ENCODE peak calls at places on chromosome 18, in five cellular contexts. One of them, this sample, is unnamed.

GRCh38 chr18:67932261-67932660 is 415.7 kb upstream of the DSEL start:
- DNase-seq in substantia nigra: no peak
- DNase-seq in caudate nucleus: no peak
- DNase-seq in ecto neural progenitor cell: no peak
- DNase-seq in HepG2: no peak
- DNase-seq in this sample: no peak

GRCh38 chr18:6747646-6748045 is 18.1 kb downstream of the ARHGAP28 start:
- DNase-seq in substantia nigra: no peak
- DNase-seq in caudate nucleus: no peak
- DNase-seq in ecto neural progenitor cell: no peak
- DNase-seq in HepG2: no peak
- DNase-seq in this sample: no peak

GRCh38 chr18:31093880-31094279 is 8.3 kb downstream of the DSC2 start:
- DNase-seq in substantia nigra: no peak
- DNase-seq in caudate nucleus: no peak
- DNase-seq in ecto neural progenitor cell: no peak
- DNase-seq in HepG2: no peak
- DNase-seq in this sample: no peak

GRCh38 chr18:37422116-37422515 is 143.5 kb downstream of the CELF4 start:
- DNase-seq in substantia nigra: no peak
- DNase-seq in caudate nucleus: no peak
- DNase-seq in ecto neural progenitor cell: no peak
- DNase-seq in HepG2: no peak
- DNase-seq in this sample: no peak

GRCh38 chr18:8695932-8696510 is 9.3 kb upstream of the MTCL1 start:
- DNase-seq in substantia nigra: no peak
- DNase-seq in caudate nucleus: no peak
- DNase-seq in ecto neural progenitor cell: no peak
- DNase-seq in HepG2: no peak
- DNase-seq in this sample: no peak

GRCh38 chr18:64717026-64717425 is 568.1 kb upstream of the LINC00305 start:
- DNase-seq in substantia nigra: no peak
- DNase-seq in caudate nucleus: no peak
- DNase-seq in ecto neural progenitor cell: no peak
- DNase-seq in HepG2: no peak
- DNase-seq in this sample: no peak

GRCh38 chr18:13796515-13796914 is 27.4 kb upstream of the MC5R start:
- DNase-seq in substantia nigra: no peak
- DNase-seq in caudate nucleus: no peak
- DNase-seq in ecto neural progenitor cell: no peak
- DNase-seq in HepG2: no peak
- DNase-seq in this sample: no peak

GRCh38 chr18:79856119-79857080 is 58.7 kb downstream of the KCNG2 start:
- DNase-seq in substantia nigra: no peak
- DNase-seq in caudate nucleus: no peak
- DNase-seq in ecto neural progenitor cell: peak
- DNase-seq in HepG2: no peak
- DNase-seq in this sample: peak

GRCh38 chr18:13103366-13103765 is 112.2 kb downstream of the CEP192 start:
- DNase-seq in substantia nigra: no peak
- DNase-seq in caudate nucleus: no peak
- DNase-seq in ecto neural progenitor cell: no peak
- DNase-seq in HepG2: no peak
- DNase-seq in this sample: no peak

GRCh38 chr18:79644666-79645057 is 34.9 kb upstream of the CTDP1 start:
- DNase-seq in substantia nigra: no peak
- DNase-seq in caudate nucleus: no peak
- DNase-seq in ecto neural progenitor cell: no peak
- DNase-seq in HepG2: no peak
- DNase-seq in this sample: no peak

GRCh38 chr18:21489119-21489750 is 111.3 kb downstream of the ESCO1 start:
- DNase-seq in substantia nigra: peak
- DNase-seq in caudate nucleus: no peak
- DNase-seq in ecto neural progenitor cell: no peak
- DNase-seq in HepG2: peak
- DNase-seq in this sample: no peak

GRCh38 chr18:21452808-21453511 is 147.5 kb downstream of the ESCO1 start:
- DNase-seq in substantia nigra: no peak
- DNase-seq in caudate nucleus: no peak
- DNase-seq in ecto neural progenitor cell: no peak
- DNase-seq in HepG2: no peak
- DNase-seq in this sample: no peak

GRCh38 chr18:10938241-10938640 is 211.1 kb downstream of the PIEZO2 start:
- DNase-seq in substantia nigra: no peak
- DNase-seq in caudate nucleus: no peak
- DNase-seq in ecto neural progenitor cell: no peak
- DNase-seq in HepG2: no peak
- DNase-seq in this sample: no peak

GRCh38 chr18:48547456-48548403 is 8.9 kb downstream of the CTIF start:
- DNase-seq in substantia nigra: no peak
- DNase-seq in caudate nucleus: no peak
- DNase-seq in ecto neural progenitor cell: no peak
- DNase-seq in HepG2: no peak
- DNase-seq in this sample: no peak

GRCh38 chr18:22524783-22525182 is 107.1 kb upstream of the CTAGE1 start:
- DNase-seq in substantia nigra: no peak
- DNase-seq in caudate nucleus: no peak
- DNase-seq in ecto neural progenitor cell: no peak
- DNase-seq in HepG2: no peak
- DNase-seq in this sample: no peak

GRCh38 chr18:70322928-70323327 is 34.1 kb downstream of the SOCS6 start:
- DNase-seq in substantia nigra: no peak
- DNase-seq in caudate nucleus: no peak
- DNase-seq in ecto neural progenitor cell: no peak
- DNase-seq in HepG2: peak
- DNase-seq in this sample: no peak

GRCh38 chr18:8820701-8821465 is 115.5 kb downstream of the MTCL1 start:
- DNase-seq in substantia nigra: no peak
- DNase-seq in caudate nucleus: no peak
- DNase-seq in ecto neural progenitor cell: no peak
- DNase-seq in HepG2: no peak
- DNase-seq in this sample: no peak

GRCh38 chr18:5628512-5629255 is 84.9 kb upstream of the EPB41L3 start:
- DNase-seq in substantia nigra: no peak
- DNase-seq in caudate nucleus: peak
- DNase-seq in ecto neural progenitor cell: peak
- DNase-seq in HepG2: no peak
- DNase-seq in this sample: no peak

GRCh38 chr18:13284330-13285027 is 65.9 kb downstream of the LDLRAD4 start:
- DNase-seq in substantia nigra: no peak
- DNase-seq in caudate nucleus: no peak
- DNase-seq in ecto neural progenitor cell: no peak
- DNase-seq in HepG2: no peak
- DNase-seq in this sample: no peak

GRCh38 chr18:55228707-55229106 is 269.4 kb upstream of the CCDC68 start:
- DNase-seq in substantia nigra: peak
- DNase-seq in caudate nucleus: no peak
- DNase-seq in ecto neural progenitor cell: peak
- DNase-seq in HepG2: no peak
- DNase-seq in this sample: no peak

GRCh38 chr18:58671941-58672565 is 788 bp downstream of the MALT1 start:
- DNase-seq in substantia nigra: no peak
- DNase-seq in caudate nucleus: no peak
- DNase-seq in ecto neural progenitor cell: no peak
- DNase-seq in HepG2: no peak
- DNase-seq in this sample: no peak

GRCh38 chr18:77062518-77063003 is 70.0 kb downstream of the MBP start:
- DNase-seq in substantia nigra: no peak
- DNase-seq in caudate nucleus: no peak
- DNase-seq in ecto neural progenitor cell: no peak
- DNase-seq in HepG2: no peak
- DNase-seq in this sample: no peak

GRCh38 chr18:25164837-25165791 is 186.9 kb downstream of the ZNF521 start:
- DNase-seq in substantia nigra: no peak
- DNase-seq in caudate nucleus: no peak
- DNase-seq in ecto neural progenitor cell: no peak
- DNase-seq in HepG2: peak
- DNase-seq in this sample: no peak

GRCh38 chr18:68083131-68083530 is 566.6 kb upstream of the DSEL start:
- DNase-seq in substantia nigra: no peak
- DNase-seq in caudate nucleus: no peak
- DNase-seq in ecto neural progenitor cell: no peak
- DNase-seq in HepG2: no peak
- DNase-seq in this sample: no peak

GRCh38 chr18:32200766-32201165 is 10.9 kb downstream of the MEP1B start:
- DNase-seq in substantia nigra: no peak
- DNase-seq in caudate nucleus: no peak
- DNase-seq in ecto neural progenitor cell: no peak
- DNase-seq in HepG2: no peak
- DNase-seq in this sample: no peak

GRCh38 chr18:46297621-46298020 is 193.4 kb downstream of the HAUS1 start:
- DNase-seq in substantia nigra: no peak
- DNase-seq in caudate nucleus: no peak
- DNase-seq in ecto neural progenitor cell: no peak
- DNase-seq in HepG2: no peak
- DNase-seq in this sample: no peak

GRCh38 chr18:59189746-59190145 is 30.2 kb upstream of the GRP start:
- DNase-seq in substantia nigra: no peak
- DNase-seq in caudate nucleus: no peak
- DNase-seq in ecto neural progenitor cell: no peak
- DNase-seq in HepG2: no peak
- DNase-seq in this sample: no peak

GRCh38 chr18:12921178-12921577 is 26.6 kb upstream of the SEH1L start:
- DNase-seq in substantia nigra: no peak
- DNase-seq in caudate nucleus: no peak
- DNase-seq in ecto neural progenitor cell: no peak
- DNase-seq in HepG2: peak
- DNase-seq in this sample: peak

GRCh38 chr18:76426738-76427305 is 68.2 kb downstream of the ZNF516 start:
- DNase-seq in substantia nigra: no peak
- DNase-seq in caudate nucleus: no peak
- DNase-seq in ecto neural progenitor cell: peak
- DNase-seq in HepG2: peak
- DNase-seq in this sample: no peak

GRCh38 chr18:35610089-35610488 is 28.5 kb downstream of the GALNT1 start:
- DNase-seq in substantia nigra: no peak
- DNase-seq in caudate nucleus: no peak
- DNase-seq in ecto neural progenitor cell: no peak
- DNase-seq in HepG2: no peak
- DNase-seq in this sample: no peak

GRCh38 chr18:58451115-58451971 is 177.5 kb downstream of the ALPK2 start:
- DNase-seq in substantia nigra: no peak
- DNase-seq in caudate nucleus: no peak
- DNase-seq in ecto neural progenitor cell: no peak
- DNase-seq in HepG2: no peak
- DNase-seq in this sample: no peak

GRCh38 chr18:42174909-42175308 is 219.9 kb downstream of the PIK3C3 start:
- DNase-seq in substantia nigra: no peak
- DNase-seq in caudate nucleus: no peak
- DNase-seq in ecto neural progenitor cell: no peak
- DNase-seq in HepG2: no peak
- DNase-seq in this sample: no peak

GRCh38 chr18:76568726-76569125 is 73.7 kb upstream of the ZNF516 start:
- DNase-seq in substantia nigra: no peak
- DNase-seq in caudate nucleus: no peak
- DNase-seq in ecto neural progenitor cell: no peak
- DNase-seq in HepG2: no peak
- DNase-seq in this sample: no peak

GRCh38 chr18:2502394-2502793 is 68.9 kb downstream of the METTL4 start:
- DNase-seq in substantia nigra: no peak
- DNase-seq in caudate nucleus: no peak
- DNase-seq in ecto neural progenitor cell: no peak
- DNase-seq in HepG2: no peak
- DNase-seq in this sample: no peak

GRCh38 chr18:76126327-76126726 is 368.7 kb downstream of the ZNF516 start:
- DNase-seq in substantia nigra: no peak
- DNase-seq in caudate nucleus: no peak
- DNase-seq in ecto neural progenitor cell: peak
- DNase-seq in HepG2: no peak
- DNase-seq in this sample: no peak

GRCh38 chr18:37252854-37253396 is 312.7 kb downstream of the CELF4 start:
- DNase-seq in substantia nigra: no peak
- DNase-seq in caudate nucleus: no peak
- DNase-seq in ecto neural progenitor cell: no peak
- DNase-seq in HepG2: no peak
- DNase-seq in this sample: no peak